ENCODE peak calls at places on chromosomes 13 and 19, in ten cellular contexts. One of them, this sample, is unnamed.

GRCh38 chr13:96011291-96011875 is 41.8 kb downstream of the UGGT2 start:
- DNase-seq in H4: no peak
- DNase-seq in endothelial cell: no peak
- DNase-seq in OCI-LY7: no peak
- DNase-seq in activated CD4-positive, CD25-positive, alpha-beta regulatory T cell treated with anti-CD3 and anti-CD28 coated beads, Interleukin-2, amount 50 U/mL, for 16 hours: no peak
- DNase-seq in NCI-H2029: no peak
- DNase-seq in T-cell: no peak
- DNase-seq in AG09319: peak; percentile 12
- DNase-seq in mucosa of descending colon: no peak
- DNase-seq in body of pancreas: no peak
- DNase-seq in this sample: no peak

GRCh38 chr13:114118086-114118762 is 14.2 kb downstream of the RASA3 start:
- DNase-seq in H4: no peak
- DNase-seq in endothelial cell: no peak
- DNase-seq in OCI-LY7: no peak
- DNase-seq in activated CD4-positive, CD25-positive, alpha-beta regulatory T cell treated with anti-CD3 and anti-CD28 coated beads, Interleukin-2, amount 50 U/mL, for 16 hours: no peak
- DNase-seq in NCI-H2029: no peak
- DNase-seq in T-cell: no peak
- DNase-seq in AG09319: no peak
- DNase-seq in mucosa of descending colon: peak; percentile 31
- DNase-seq in body of pancreas: no peak
- DNase-seq in this sample: no peak

GRCh38 chr19:39325778-39326680 is 5.4 kb upstream of the LRFN1 start:
- DNase-seq in H4: peak; percentile 36
- DNase-seq in endothelial cell: no peak
- DNase-seq in OCI-LY7: no peak
- DNase-seq in activated CD4-positive, CD25-positive, alpha-beta regulatory T cell treated with anti-CD3 and anti-CD28 coated beads, Interleukin-2, amount 50 U/mL, for 16 hours: no peak
- DNase-seq in NCI-H2029: no peak
- DNase-seq in T-cell: no peak
- DNase-seq in AG09319: no peak
- DNase-seq in mucosa of descending colon: no peak
- DNase-seq in body of pancreas: no peak
- DNase-seq in this sample: no peak

GRCh38 chr13:67416047-67416925 is 186.2 kb upstream of the PCDH9 start:
- DNase-seq in H4: peak; percentile 39
- DNase-seq in endothelial cell: peak; percentile 69
- DNase-seq in OCI-LY7: peak; percentile 5
- DNase-seq in activated CD4-positive, CD25-positive, alpha-beta regulatory T cell treated with anti-CD3 and anti-CD28 coated beads, Interleukin-2, amount 50 U/mL, for 16 hours: no peak
- DNase-seq in NCI-H2029: no peak
- DNase-seq in T-cell: no peak
- DNase-seq in AG09319: no peak
- DNase-seq in mucosa of descending colon: no peak
- DNase-seq in body of pancreas: peak; percentile 16
- DNase-seq in this sample: no peak

GRCh38 chr19:4556574-4557185 is 2.8 kb downstream of the SEMA6B start:
- DNase-seq in H4: no peak
- DNase-seq in endothelial cell: no peak
- DNase-seq in OCI-LY7: peak; percentile 51
- DNase-seq in activated CD4-positive, CD25-positive, alpha-beta regulatory T cell treated with anti-CD3 and anti-CD28 coated beads, Interleukin-2, amount 50 U/mL, for 16 hours: no peak
- DNase-seq in NCI-H2029: peak; percentile 37
- DNase-seq in T-cell: no peak
- DNase-seq in AG09319: no peak
- DNase-seq in mucosa of descending colon: peak; percentile 76
- DNase-seq in body of pancreas: no peak
- DNase-seq in this sample: no peak

GRCh38 chr13:46339035-46339666 is 47.9 kb downstream of the RUBCNL start:
- DNase-seq in H4: peak; percentile 37
- DNase-seq in endothelial cell: no peak
- DNase-seq in OCI-LY7: no peak
- DNase-seq in activated CD4-positive, CD25-positive, alpha-beta regulatory T cell treated with anti-CD3 and anti-CD28 coated beads, Interleukin-2, amount 50 U/mL, for 16 hours: no peak
- DNase-seq in NCI-H2029: peak; percentile 13
- DNase-seq in T-cell: no peak
- DNase-seq in AG09319: no peak
- DNase-seq in mucosa of descending colon: no peak
- DNase-seq in body of pancreas: no peak
- DNase-seq in this sample: no peak

GRCh38 chr13:58397596-58398387 is 766.2 kb downstream of the PCDH17 start:
- DNase-seq in H4: no peak
- DNase-seq in endothelial cell: no peak
- DNase-seq in OCI-LY7: no peak
- DNase-seq in activated CD4-positive, CD25-positive, alpha-beta regulatory T cell treated with anti-CD3 and anti-CD28 coated beads, Interleukin-2, amount 50 U/mL, for 16 hours: no peak
- DNase-seq in NCI-H2029: no peak
- DNase-seq in T-cell: no peak
- DNase-seq in AG09319: no peak
- DNase-seq in mucosa of descending colon: peak; percentile 34
- DNase-seq in body of pancreas: no peak
- DNase-seq in this sample: no peak

GRCh38 chr13:31023126-31023525 is 90.7 kb downstream of the TEX26 start:
- DNase-seq in H4: no peak
- DNase-seq in endothelial cell: no peak
- DNase-seq in OCI-LY7: no peak
- DNase-seq in activated CD4-positive, CD25-positive, alpha-beta regulatory T cell treated with anti-CD3 and anti-CD28 coated beads, Interleukin-2, amount 50 U/mL, for 16 hours: no peak
- DNase-seq in NCI-H2029: no peak
- DNase-seq in T-cell: no peak
- DNase-seq in AG09319: no peak
- DNase-seq in mucosa of descending colon: no peak
- DNase-seq in body of pancreas: no peak
- DNase-seq in this sample: no peak

GRCh38 chr13:110957181-110957884 is 42.5 kb upstream of the ANKRD10 start:
- DNase-seq in H4: no peak
- DNase-seq in endothelial cell: peak; percentile 31
- DNase-seq in OCI-LY7: no peak
- DNase-seq in activated CD4-positive, CD25-positive, alpha-beta regulatory T cell treated with anti-CD3 and anti-CD28 coated beads, Interleukin-2, amount 50 U/mL, for 16 hours: no peak
- DNase-seq in NCI-H2029: no peak
- DNase-seq in T-cell: no peak
- DNase-seq in AG09319: no peak
- DNase-seq in mucosa of descending colon: no peak
- DNase-seq in body of pancreas: no peak
- DNase-seq in this sample: no peak

GRCh38 chr13:110454227-110454859 is 107.2 kb downstream of the RAB20 start:
- DNase-seq in H4: no peak
- DNase-seq in endothelial cell: no peak
- DNase-seq in OCI-LY7: no peak
- DNase-seq in activated CD4-positive, CD25-positive, alpha-beta regulatory T cell treated with anti-CD3 and anti-CD28 coated beads, Interleukin-2, amount 50 U/mL, for 16 hours: no peak
- DNase-seq in NCI-H2029: no peak
- DNase-seq in T-cell: no peak
- DNase-seq in AG09319: no peak
- DNase-seq in mucosa of descending colon: no peak
- DNase-seq in body of pancreas: no peak
- DNase-seq in this sample: no peak

GRCh38 chr19:54456423-54457373 is 6.9 kb downstream of the LENG9 start:
- DNase-seq in H4: no peak
- DNase-seq in endothelial cell: no peak
- DNase-seq in OCI-LY7: no peak
- DNase-seq in activated CD4-positive, CD25-positive, alpha-beta regulatory T cell treated with anti-CD3 and anti-CD28 coated beads, Interleukin-2, amount 50 U/mL, for 16 hours: no peak
- DNase-seq in NCI-H2029: no peak
- DNase-seq in T-cell: no peak
- DNase-seq in AG09319: no peak
- DNase-seq in mucosa of descending colon: peak; percentile 53
- DNase-seq in body of pancreas: no peak
- DNase-seq in this sample: no peak

GRCh38 chr13:36788276-36788675 is 30.7 kb upstream of the RFXAP start:
- DNase-seq in H4: no peak
- DNase-seq in endothelial cell: no peak
- DNase-seq in OCI-LY7: no peak
- DNase-seq in activated CD4-positive, CD25-positive, alpha-beta regulatory T cell treated with anti-CD3 and anti-CD28 coated beads, Interleukin-2, amount 50 U/mL, for 16 hours: no peak
- DNase-seq in NCI-H2029: no peak
- DNase-seq in T-cell: no peak
- DNase-seq in AG09319: no peak
- DNase-seq in mucosa of descending colon: no peak
- DNase-seq in body of pancreas: no peak
- DNase-seq in this sample: no peak

GRCh38 chr13:60838581-60838980 is 441.6 kb downstream of the TDRD3 start:
- DNase-seq in H4: no peak
- DNase-seq in endothelial cell: no peak
- DNase-seq in OCI-LY7: no peak
- DNase-seq in activated CD4-positive, CD25-positive, alpha-beta regulatory T cell treated with anti-CD3 and anti-CD28 coated beads, Interleukin-2, amount 50 U/mL, for 16 hours: no peak
- DNase-seq in NCI-H2029: no peak
- DNase-seq in T-cell: no peak
- DNase-seq in AG09319: no peak
- DNase-seq in mucosa of descending colon: no peak
- DNase-seq in body of pancreas: no peak
- DNase-seq in this sample: peak; percentile 9

GRCh38 chr19:45245334-45245787 is at the start of gene EXOC3L2:
- DNase-seq in H4: no peak
- DNase-seq in endothelial cell: no peak
- DNase-seq in OCI-LY7: no peak
- DNase-seq in activated CD4-positive, CD25-positive, alpha-beta regulatory T cell treated with anti-CD3 and anti-CD28 coated beads, Interleukin-2, amount 50 U/mL, for 16 hours: no peak
- DNase-seq in NCI-H2029: no peak
- DNase-seq in T-cell: no peak
- DNase-seq in AG09319: no peak
- DNase-seq in mucosa of descending colon: no peak
- DNase-seq in body of pancreas: no peak
- DNase-seq in this sample: no peak

GRCh38 chr13:23618341-23618740 is 48.1 kb downstream of the TNFRSF19 start:
- DNase-seq in H4: peak; percentile 69
- DNase-seq in endothelial cell: no peak
- DNase-seq in OCI-LY7: no peak
- DNase-seq in activated CD4-positive, CD25-positive, alpha-beta regulatory T cell treated with anti-CD3 and anti-CD28 coated beads, Interleukin-2, amount 50 U/mL, for 16 hours: no peak
- DNase-seq in NCI-H2029: no peak
- DNase-seq in T-cell: no peak
- DNase-seq in AG09319: peak; percentile 72
- DNase-seq in mucosa of descending colon: no peak
- DNase-seq in body of pancreas: no peak
- DNase-seq in this sample: no peak

GRCh38 chr13:53382008-53382407 is 353.4 kb downstream of the OLFM4 start:
- DNase-seq in H4: no peak
- DNase-seq in endothelial cell: no peak
- DNase-seq in OCI-LY7: no peak
- DNase-seq in activated CD4-positive, CD25-positive, alpha-beta regulatory T cell treated with anti-CD3 and anti-CD28 coated beads, Interleukin-2, amount 50 U/mL, for 16 hours: no peak
- DNase-seq in NCI-H2029: no peak
- DNase-seq in T-cell: no peak
- DNase-seq in AG09319: no peak
- DNase-seq in mucosa of descending colon: no peak
- DNase-seq in body of pancreas: no peak
- DNase-seq in this sample: no peak

GRCh38 chr13:109145631-109146030 is 516.2 kb downstream of the MYO16 start:
- DNase-seq in H4: peak; percentile 52
- DNase-seq in endothelial cell: peak; percentile 37
- DNase-seq in OCI-LY7: peak; percentile 50
- DNase-seq in activated CD4-positive, CD25-positive, alpha-beta regulatory T cell treated with anti-CD3 and anti-CD28 coated beads, Interleukin-2, amount 50 U/mL, for 16 hours: no peak
- DNase-seq in NCI-H2029: peak; percentile 66
- DNase-seq in T-cell: no peak
- DNase-seq in AG09319: no peak
- DNase-seq in mucosa of descending colon: no peak
- DNase-seq in body of pancreas: peak; percentile 29
- DNase-seq in this sample: no peak

GRCh38 chr13:99949657-99950413 is 21.7 kb downstream of the ZIC5 start:
- DNase-seq in H4: no peak
- DNase-seq in endothelial cell: no peak
- DNase-seq in OCI-LY7: no peak
- DNase-seq in activated CD4-positive, CD25-positive, alpha-beta regulatory T cell treated with anti-CD3 and anti-CD28 coated beads, Interleukin-2, amount 50 U/mL, for 16 hours: no peak
- DNase-seq in NCI-H2029: no peak
- DNase-seq in T-cell: no peak
- DNase-seq in AG09319: no peak
- DNase-seq in mucosa of descending colon: no peak
- DNase-seq in body of pancreas: no peak
- DNase-seq in this sample: no peak

GRCh38 chr13:98719527-98720250 is 32.8 kb downstream of the SLC15A1 start:
- DNase-seq in H4: no peak
- DNase-seq in endothelial cell: no peak
- DNase-seq in OCI-LY7: no peak
- DNase-seq in activated CD4-positive, CD25-positive, alpha-beta regulatory T cell treated with anti-CD3 and anti-CD28 coated beads, Interleukin-2, amount 50 U/mL, for 16 hours: no peak
- DNase-seq in NCI-H2029: no peak
- DNase-seq in T-cell: no peak
- DNase-seq in AG09319: no peak
- DNase-seq in mucosa of descending colon: no peak
- DNase-seq in body of pancreas: no peak
- DNase-seq in this sample: no peak

GRCh38 chr19:13163609-13164364 is 13.6 kb downstream of the IER2 start:
- DNase-seq in H4: peak; percentile 90
- DNase-seq in endothelial cell: peak; percentile 83
- DNase-seq in OCI-LY7: peak; percentile 52
- DNase-seq in activated CD4-positive, CD25-positive, alpha-beta regulatory T cell treated with anti-CD3 and anti-CD28 coated beads, Interleukin-2, amount 50 U/mL, for 16 hours: no peak
- DNase-seq in NCI-H2029: no peak
- DNase-seq in T-cell: no peak
- DNase-seq in AG09319: peak; percentile 76
- DNase-seq in mucosa of descending colon: peak; percentile 89
- DNase-seq in body of pancreas: peak; percentile 81
- DNase-seq in this sample: peak; percentile 40

GRCh38 chr19:41031926-41032325 is 40.8 kb downstream of the CYP2B6 start:
- DNase-seq in H4: no peak
- DNase-seq in endothelial cell: no peak
- DNase-seq in OCI-LY7: no peak
- DNase-seq in activated CD4-positive, CD25-positive, alpha-beta regulatory T cell treated with anti-CD3 and anti-CD28 coated beads, Interleukin-2, amount 50 U/mL, for 16 hours: no peak
- DNase-seq in NCI-H2029: no peak
- DNase-seq in T-cell: no peak
- DNase-seq in AG09319: no peak
- DNase-seq in mucosa of descending colon: no peak
- DNase-seq in body of pancreas: no peak
- DNase-seq in this sample: no peak

GRCh38 chr19:45955905-45956608 is 17.6 kb downstream of the NOVA2 start:
- DNase-seq in H4: peak; percentile 81
- DNase-seq in endothelial cell: no peak
- DNase-seq in OCI-LY7: no peak
- DNase-seq in activated CD4-positive, CD25-positive, alpha-beta regulatory T cell treated with anti-CD3 and anti-CD28 coated beads, Interleukin-2, amount 50 U/mL, for 16 hours: no peak
- DNase-seq in NCI-H2029: no peak
- DNase-seq in T-cell: no peak
- DNase-seq in AG09319: no peak
- DNase-seq in mucosa of descending colon: no peak
- DNase-seq in body of pancreas: no peak
- DNase-seq in this sample: no peak

GRCh38 chr13:32838985-32839384 is 177.2 kb upstream of the KL start:
- DNase-seq in H4: peak; percentile 58
- DNase-seq in endothelial cell: peak; percentile 23
- DNase-seq in OCI-LY7: peak; percentile 14
- DNase-seq in activated CD4-positive, CD25-positive, alpha-beta regulatory T cell treated with anti-CD3 and anti-CD28 coated beads, Interleukin-2, amount 50 U/mL, for 16 hours: no peak
- DNase-seq in NCI-H2029: peak; percentile 82
- DNase-seq in T-cell: no peak
- DNase-seq in AG09319: no peak
- DNase-seq in mucosa of descending colon: no peak
- DNase-seq in body of pancreas: no peak
- DNase-seq in this sample: peak; percentile 31

GRCh38 chr13:111599791-111600190 is 279.3 kb downstream of the TEX29 start:
- DNase-seq in H4: no peak
- DNase-seq in endothelial cell: no peak
- DNase-seq in OCI-LY7: no peak
- DNase-seq in activated CD4-positive, CD25-positive, alpha-beta regulatory T cell treated with anti-CD3 and anti-CD28 coated beads, Interleukin-2, amount 50 U/mL, for 16 hours: no peak
- DNase-seq in NCI-H2029: no peak
- DNase-seq in T-cell: no peak
- DNase-seq in AG09319: no peak
- DNase-seq in mucosa of descending colon: no peak
- DNase-seq in body of pancreas: no peak
- DNase-seq in this sample: no peak

GRCh38 chr13:41178040-41178439 is 16.3 kb downstream of the KBTBD7 start:
- DNase-seq in H4: no peak
- DNase-seq in endothelial cell: no peak
- DNase-seq in OCI-LY7: no peak
- DNase-seq in activated CD4-positive, CD25-positive, alpha-beta regulatory T cell treated with anti-CD3 and anti-CD28 coated beads, Interleukin-2, amount 50 U/mL, for 16 hours: no peak
- DNase-seq in NCI-H2029: no peak
- DNase-seq in T-cell: no peak
- DNase-seq in AG09319: no peak
- DNase-seq in mucosa of descending colon: no peak
- DNase-seq in body of pancreas: no peak
- DNase-seq in this sample: no peak

GRCh38 chr13:44331912-44332840 is 41.4 kb upstream of the SERP2 start:
- DNase-seq in H4: peak; percentile 62
- DNase-seq in endothelial cell: no peak
- DNase-seq in OCI-LY7: no peak
- DNase-seq in activated CD4-positive, CD25-positive, alpha-beta regulatory T cell treated with anti-CD3 and anti-CD28 coated beads, Interleukin-2, amount 50 U/mL, for 16 hours: no peak
- DNase-seq in NCI-H2029: no peak
- DNase-seq in T-cell: no peak
- DNase-seq in AG09319: no peak
- DNase-seq in mucosa of descending colon: no peak
- DNase-seq in body of pancreas: no peak
- DNase-seq in this sample: peak; percentile 45

GRCh38 chr19:43624933-43625332 is 5.5 kb upstream of the ZNF428 start:
- DNase-seq in H4: no peak
- DNase-seq in endothelial cell: peak; percentile 88
- DNase-seq in OCI-LY7: peak; percentile 92
- DNase-seq in activated CD4-positive, CD25-positive, alpha-beta regulatory T cell treated with anti-CD3 and anti-CD28 coated beads, Interleukin-2, amount 50 U/mL, for 16 hours: peak; percentile 71
- DNase-seq in NCI-H2029: no peak
- DNase-seq in T-cell: peak; percentile 89
- DNase-seq in AG09319: no peak
- DNase-seq in mucosa of descending colon: peak; percentile 88
- DNase-seq in body of pancreas: peak; percentile 58
- DNase-seq in this sample: no peak